ENCODE peak calls at places on chromosomes 5 and 9, in nine cellular contexts. X is stimulated activated CD4-positive, alpha-beta T cell treated with anti-CD3 and anti-CD28 coated beads, Interleukin-2, amount 100 ng/mL, for 24 hours; F is SW 1271; P is endothelial cell; H is LoVo; Z is left ventricle myocardium superior; K is stimulated activated CD8-positive, alpha-beta memory T cell treated with anti-CD3 and anti-CD28 coated beads, Interleukin-15, amount 100 ng/mL, for 24 hours; S is AML-193; N is neural crest cell. J is an unnamed sample.

GRCh38 chr5:11640474-11640873 is 263.8 kb downstream of the CTNND2 start:
- DNase-seq in X (no peak), F (no peak), P (no peak), H (no peak), Z (no peak), K (no peak), S (no peak), N (no peak), J (no peak)

GRCh38 chr9:121055642-121056143 is 5.6 kb upstream of the C5 start:
- DNase-seq in X (no peak), F (no peak), P (peak; percentile 38), H (no peak), Z (no peak), K (no peak), S (no peak), N (no peak), J (no peak)

GRCh38 chr9:35909687-35910612 is 660 bp downstream of the SPAAR start:
- DNase-seq in X (no peak), F (no peak), P (peak; percentile 11), H (no peak), Z (peak; percentile 76), K (no peak), S (no peak), N (no peak), J (no peak)

GRCh38 chr5:94025788-94026473 is 284.5 kb upstream of the POU5F2 start:
- DNase-seq in X (no peak), F (no peak), P (no peak), H (no peak), Z (no peak), K (no peak), S (no peak), N (no peak), J (no peak)

GRCh38 chr9:133141833-133142594 is 21.0 kb upstream of the RALGDS start:
- DNase-seq in X (peak; percentile 63), F (no peak), P (no peak), H (no peak), Z (peak; percentile 91), K (no peak), S (no peak), N (no peak), J (peak; percentile 57)

GRCh38 chr5:32225445-32225844 is 51.3 kb upstream of the GOLPH3 start:
- DNase-seq in X (no peak), F (no peak), P (no peak), H (no peak), Z (no peak), K (no peak), S (no peak), N (no peak), J (no peak)

GRCh38 chr5:143582869-143583268 is 179.4 kb upstream of the NR3C1 start:
- DNase-seq in X (no peak), F (peak; percentile 58), P (no peak), H (no peak), Z (no peak), K (no peak), S (no peak), N (no peak), J (no peak)

GRCh38 chr5:79495311-79495710 is 18.6 kb downstream of the HOMER1 start:
- DNase-seq in X (no peak), F (no peak), P (no peak), H (no peak), Z (no peak), K (no peak), S (no peak), N (no peak), J (no peak)

GRCh38 chr9:16679327-16679821 is 191.1 kb downstream of the BNC2 start:
- DNase-seq in X (no peak), F (no peak), P (no peak), H (no peak), Z (no peak), K (no peak), S (no peak), N (no peak), J (no peak)

GRCh38 chr5:144198386-144198785 is 27.7 kb downstream of the KCTD16 start:
- DNase-seq in X (no peak), F (no peak), P (no peak), H (no peak), Z (no peak), K (no peak), S (no peak), N (no peak), J (no peak)

GRCh38 chr9:120625222-120625621 is 45.3 kb upstream of the CDK5RAP2 start:
- DNase-seq in X (no peak), F (no peak), P (no peak), H (no peak), Z (no peak), K (no peak), S (no peak), N (no peak), J (no peak)

GRCh38 chr5:51387854-51388320 is 4.6 kb downstream of the ISL1 start:
- DNase-seq in X (no peak), F (no peak), P (no peak), H (no peak), Z (no peak), K (no peak), S (no peak), N (no peak), J (no peak)

GRCh38 chr9:133752739-133753446 is 14.7 kb upstream of the SARDH start:
- DNase-seq in X (no peak), F (no peak), P (no peak), H (no peak), Z (no peak), K (no peak), S (no peak), N (no peak), J (no peak)

GRCh38 chr5:127061956-127062355 is 11.3 kb downstream of the C5orf63 start:
- DNase-seq in X (no peak), F (no peak), P (no peak), H (no peak), Z (no peak), K (no peak), S (no peak), N (no peak), J (no peak)

GRCh38 chr9:70409800-70410199 is 4.7 kb downstream of the KLF9 start:
- DNase-seq in X (no peak), F (no peak), P (no peak), H (no peak), Z (no peak), K (no peak), S (no peak), N (no peak), J (no peak)